ENCODE peak calls at places on chromosomes 4 and X, in eight cellular contexts. P is ovary, T is uterus, V is heart left ventricle, U is right lobe of liver, R is tibial nerve, G is lower leg skin, I is transverse colon. N is an unnamed sample.

GRCh38 chr4:55561884-55562283 is 15.2 kb upstream of the CLOCK start:
- DNase-seq in V (no peak), U (no peak), I (no peak), R (no peak), P (no peak), T (no peak), G (no peak), N (no peak)

GRCh38 chr4:150280081-150280950 is 202.1 kb downstream of the DCLK2 start:
- DNase-seq in I (no peak), U (no peak), G (no peak), R (no peak), V (no peak), T (no peak), P (no peak), N (peak)

GRCh38 chr4:139913398-139913990 is 240.5 kb downstream of the MAML3 start:
- DNase-seq in U (no peak), T (no peak), I (no peak), G (no peak), R (no peak), V (no peak), P (peak), N (no peak)

GRCh38 chr4:125097729-125098128 is 217.0 kb upstream of the FAT4 start:
- DNase-seq in G (no peak), U (no peak), P (no peak), I (no peak), V (no peak), T (no peak), R (no peak), N (no peak)

GRCh38 chr4:168831585-168831918 is 178.5 kb downstream of the CBR4 start:
- DNase-seq in T (no peak), U (no peak), I (no peak), V (no peak), P (no peak), R (no peak), G (no peak), N (no peak)

GRCh38 chr4:127623755-127624087 is 9.0 kb upstream of the INTU start:
- DNase-seq in U (no peak), R (no peak), P (no peak), G (no peak), V (peak), T (no peak), I (no peak), N (no peak)

GRCh38 chrX:34365482-34365881 is 233.4 kb upstream of the FAM47A start:
- DNase-seq in I (no peak), G (no peak), V (no peak), U (no peak), R (no peak), P (peak), T (no peak), N (no peak)

GRCh38 chrX:53211391-53211978 is 13.5 kb downstream of the KDM5C start:
- DNase-seq in P (no peak), V (no peak), T (no peak), I (no peak), U (no peak), G (no peak), R (no peak), N (no peak)

GRCh38 chr4:18571252-18571885 is 549.8 kb upstream of the LCORL start:
- DNase-seq in P (no peak), T (no peak), I (no peak), V (no peak), R (no peak), U (no peak), G (no peak), N (no peak)

GRCh38 chr4:175412744-175413143 is 399.3 kb downstream of the GPM6A start:
- DNase-seq in U (no peak), P (no peak), I (no peak), T (no peak), V (no peak), G (no peak), R (no peak), N (no peak)

GRCh38 chr4:80202190-80202711 is 4.9 kb downstream of the PRDM8 start:
- DNase-seq in R (peak), U (peak), V (peak), I (peak), T (peak), P (peak), G (peak), N (no peak)

GRCh38 chr4:102760645-102761477 is at the start of gene MANBA:
- DNase-seq in V (peak), G (peak), R (peak), I (peak), P (peak), T (peak), U (peak), N (peak)
- TF ChIP-seq POLR2A in V (no peak), G (no peak), R (peak), I (peak), P (no peak), T (peak), U (peak), N (peak)

DNA sequence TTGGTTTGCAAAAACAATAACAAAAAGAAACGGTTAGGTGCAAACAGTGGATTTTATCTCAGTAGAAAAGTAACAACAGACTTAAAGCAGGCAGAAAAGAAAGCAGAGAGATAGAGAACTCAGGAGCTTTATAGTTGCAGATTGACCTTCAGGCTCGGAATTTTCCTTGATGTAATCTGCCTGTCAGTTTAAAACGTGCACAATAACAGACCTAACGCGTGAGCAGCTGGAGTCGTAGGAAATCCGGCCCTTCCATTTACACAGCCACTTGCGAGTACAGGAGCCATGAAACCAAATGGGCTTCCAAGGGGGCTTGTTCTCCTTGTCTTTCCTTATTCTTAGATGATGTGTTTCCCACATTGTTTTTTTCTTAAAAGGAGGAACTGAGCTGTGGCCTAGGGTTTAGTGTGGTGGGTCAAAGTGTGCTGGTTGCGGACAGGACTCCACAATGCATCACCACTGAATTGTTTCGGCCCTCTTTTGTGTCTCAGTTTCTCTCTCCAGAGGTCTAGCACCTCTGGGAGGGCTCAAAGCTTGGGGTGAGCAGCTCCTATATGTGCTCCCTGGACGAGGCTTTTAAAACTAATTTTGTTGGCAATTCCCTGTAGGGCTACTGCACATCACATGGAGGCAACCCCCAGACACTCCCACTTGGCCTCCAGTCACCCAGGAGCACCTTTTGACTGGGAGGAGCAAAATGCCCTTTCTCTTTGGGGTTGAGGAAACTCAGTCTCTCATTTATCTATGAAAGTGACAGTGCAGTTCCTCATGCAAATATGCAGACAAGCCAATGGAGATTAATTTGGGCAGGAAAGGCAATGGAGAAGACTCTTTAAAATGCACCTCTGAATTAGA is 13.9 kb upstream of the MPP1 start:
- DNase-seq in R (no peak), P (no peak), I (no peak), T (no peak), G (no peak), U (no peak), V (no peak), N (no peak)
- TF ChIP-seq POLR2A in R (no peak), P (no peak), I (no peak), T (no peak), G (no peak), U (no peak), V (no peak), N (no peak)

DNA sequence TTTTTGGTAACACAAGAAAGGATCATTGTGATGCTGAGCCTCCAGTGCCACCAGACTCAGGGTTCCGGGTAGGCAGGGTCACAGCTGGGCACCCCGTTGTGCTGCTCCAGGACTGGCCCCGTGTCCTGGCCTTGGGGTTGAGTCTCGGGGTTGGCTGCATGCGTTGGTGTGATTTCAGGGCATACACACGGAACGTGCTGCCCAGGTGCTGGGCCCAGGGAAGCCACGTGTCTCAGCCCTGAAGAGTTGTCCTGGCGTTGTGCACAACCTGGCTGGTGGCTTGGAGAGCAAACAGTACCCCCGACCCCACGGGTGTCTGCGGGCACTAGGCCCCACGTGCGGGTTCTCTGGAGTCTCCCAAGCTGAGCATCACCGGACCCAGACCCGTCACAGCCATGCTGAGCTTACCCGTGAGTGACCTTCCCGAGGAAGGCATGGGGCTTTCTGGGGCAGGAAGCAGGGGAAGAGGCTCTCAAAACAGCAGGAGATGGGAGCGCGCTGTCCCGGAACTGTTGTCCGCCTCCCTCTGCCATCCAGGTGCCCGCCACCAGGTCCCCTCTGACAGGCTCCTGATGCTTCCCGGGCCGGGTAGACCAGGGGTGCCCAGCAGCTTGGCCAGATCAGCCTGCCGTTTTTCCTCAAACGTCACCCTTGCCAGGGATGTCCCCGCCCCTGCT is 66.1 kb upstream of the ENPP6 start:
- DNase-seq in P (no peak), I (peak), G (no peak), T (no peak), V (no peak), R (no peak), U (no peak), N (no peak)
- TF ChIP-seq POLR2A in P (no peak), I (no peak), G (no peak), T (no peak), V (no peak), R (no peak), U (no peak), N (no peak)

DNA sequence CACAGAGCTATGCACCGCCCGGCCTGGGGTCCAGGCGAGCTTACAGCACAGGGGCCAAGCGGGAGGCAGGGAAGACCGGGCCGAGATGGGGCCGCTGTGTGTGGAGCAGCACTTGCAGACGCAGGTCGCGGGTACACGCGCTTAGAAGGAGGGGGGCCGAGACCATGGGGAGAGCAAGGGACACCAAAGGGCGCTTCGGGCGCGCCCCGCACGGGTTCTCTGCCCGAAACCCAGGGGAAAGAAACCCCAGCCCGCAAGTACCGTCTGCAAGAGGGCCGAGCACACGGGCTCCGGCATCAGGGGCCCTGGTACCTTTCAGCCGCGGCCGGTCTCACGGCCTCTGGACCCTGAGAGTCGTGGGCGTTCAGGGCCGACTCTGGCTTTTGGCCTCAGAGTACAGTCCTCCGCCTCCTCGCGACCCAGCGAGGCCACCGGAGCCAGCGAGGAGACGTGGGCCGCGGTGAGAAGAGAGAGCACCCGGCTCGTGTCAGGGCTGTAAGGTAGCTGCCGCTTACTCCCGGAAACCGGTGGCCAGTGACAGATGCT is 337 bp downstream of the EOLA2 start:
- DNase-seq in P (peak), U (no peak), R (no peak), T (peak), I (peak), G (peak), V (no peak), N (no peak)
- TF ChIP-seq POLR2A in P (no peak), U (peak), R (no peak), T (no peak), I (peak), G (no peak), V (no peak), N (no peak)